ENCODE peak calls at places on chromosomes 13 and 19, in seven cellular contexts. Z is fibroblast of mammary gland, K is NB4, T is left lung, D is uterus, N is ovary, P is GM10248. G is an unnamed sample.

GRCh38 chr13:22173605-22174004 is 502.7 kb downstream of the FGF9 start:
- DNase-seq in T (no peak), N (no peak), D (no peak), K (no peak), Z (peak; percentile 49), P (no peak), G (no peak)

GRCh38 chr13:98947925-98948324 is 29.9 kb downstream of the DOCK9 start:
- DNase-seq in D (no peak), P (no peak), T (no peak), Z (no peak), K (no peak), N (no peak), G (no peak)

GRCh38 chr13:90105276-90105675 is 1242.2 kb upstream of the MIR17HG start:
- DNase-seq in T (no peak), Z (peak; percentile 25), D (no peak), K (no peak), N (no peak), P (no peak), G (no peak)

GRCh38 chr13:83557845-83558244 is 324.4 kb downstream of the SLITRK1 start:
- DNase-seq in K (no peak), N (no peak), Z (no peak), D (no peak), P (no peak), T (no peak), G (no peak)

GRCh38 chr19:15154002-15154612 is 46.7 kb downstream of the NOTCH3 start:
- DNase-seq in T (no peak), K (peak; percentile 68), Z (peak; percentile 61), N (no peak), P (no peak), D (no peak), G (peak; percentile 33)

GRCh38 chr19:40005670-40006272 is 8.9 kb downstream of the ZNF546 start:
- DNase-seq in N (no peak), D (no peak), T (no peak), Z (no peak), K (no peak), P (no peak), G (no peak)

GRCh38 chr19:4130635-4131438 is 6.9 kb upstream of the MAP2K2 start:
- DNase-seq in Z (peak; percentile 84), D (no peak), P (no peak), K (no peak), T (no peak), N (no peak), G (no peak)

GRCh38 chr19:41872384-41872774 is 4.7 kb upstream of the CD79A start:
- DNase-seq in D (no peak), P (no peak), Z (peak; percentile 25), N (no peak), T (no peak), K (no peak), G (no peak)

GRCh38 chr13:103403148-103403740 is 337.0 kb upstream of the SLC10A2 start:
- DNase-seq in Z (no peak), T (no peak), K (no peak), D (no peak), P (no peak), N (no peak), G (no peak)

GRCh38 chr19:58311345-58311744 is 6.2 kb downstream of the ERVK3-1 start:
- DNase-seq in Z (no peak), P (no peak), N (no peak), T (no peak), D (no peak), K (no peak), G (no peak)

GRCh38 chr19:13951799-13952153 is 533 bp upstream of the DCAF15 start:
- DNase-seq in T (no peak), N (no peak), Z (no peak), K (no peak), P (no peak), D (no peak), G (no peak)

GRCh38 chr19:14127929-14128509 is 8.4 kb downstream of the ASF1B start:
- DNase-seq in D (no peak), P (peak; percentile 16), T (no peak), N (no peak), Z (no peak), K (no peak), G (no peak)

GRCh38 chr13:110365876-110366275 is 58.8 kb downstream of the COL4A2 start:
- DNase-seq in K (no peak), N (no peak), Z (no peak), T (no peak), P (no peak), D (no peak), G (no peak)

GRCh38 chr13:97125810-97126738 is 96.1 kb upstream of the MBNL2 start:
- DNase-seq in Z (peak; percentile 75), D (peak; percentile 76), N (no peak), K (peak; percentile 87), P (peak; percentile 63), T (peak; percentile 57), G (peak; percentile 69)

GRCh38 chr13:79637086-79637763 is 156.3 kb downstream of the NDFIP2 start:
- DNase-seq in Z (no peak), K (no peak), T (no peak), P (no peak), D (no peak), N (peak; percentile 48), G (no peak)

GRCh38 chr19:50677636-50678035 is 28.4 kb downstream of the C19orf81 start:
- DNase-seq in K (no peak), N (no peak), Z (no peak), T (no peak), D (no peak), P (no peak), G (no peak)

GRCh38 chr19:46388311-46389095 is 24.9 kb downstream of the CCDC8 start:
- DNase-seq in P (no peak), D (no peak), K (no peak), Z (no peak), T (no peak), N (no peak), G (no peak)

GRCh38 chr13:30222253-30222652 is 85.1 kb downstream of the KATNAL1 start:
- DNase-seq in Z (peak; percentile 28), T (no peak), N (no peak), K (no peak), D (no peak), P (no peak), G (no peak)

GRCh38 chr13:21365574-21365973 is 93.5 kb downstream of the ZDHHC20 start:
- DNase-seq in D (no peak), K (no peak), N (no peak), T (no peak), Z (no peak), P (no peak), G (no peak)

GRCh38 chr13:31880849-31881494 is 141.6 kb downstream of the RXFP2 start:
- DNase-seq in N (no peak), P (no peak), K (no peak), T (no peak), D (no peak), Z (peak; percentile 55), G (no peak)

DNA sequence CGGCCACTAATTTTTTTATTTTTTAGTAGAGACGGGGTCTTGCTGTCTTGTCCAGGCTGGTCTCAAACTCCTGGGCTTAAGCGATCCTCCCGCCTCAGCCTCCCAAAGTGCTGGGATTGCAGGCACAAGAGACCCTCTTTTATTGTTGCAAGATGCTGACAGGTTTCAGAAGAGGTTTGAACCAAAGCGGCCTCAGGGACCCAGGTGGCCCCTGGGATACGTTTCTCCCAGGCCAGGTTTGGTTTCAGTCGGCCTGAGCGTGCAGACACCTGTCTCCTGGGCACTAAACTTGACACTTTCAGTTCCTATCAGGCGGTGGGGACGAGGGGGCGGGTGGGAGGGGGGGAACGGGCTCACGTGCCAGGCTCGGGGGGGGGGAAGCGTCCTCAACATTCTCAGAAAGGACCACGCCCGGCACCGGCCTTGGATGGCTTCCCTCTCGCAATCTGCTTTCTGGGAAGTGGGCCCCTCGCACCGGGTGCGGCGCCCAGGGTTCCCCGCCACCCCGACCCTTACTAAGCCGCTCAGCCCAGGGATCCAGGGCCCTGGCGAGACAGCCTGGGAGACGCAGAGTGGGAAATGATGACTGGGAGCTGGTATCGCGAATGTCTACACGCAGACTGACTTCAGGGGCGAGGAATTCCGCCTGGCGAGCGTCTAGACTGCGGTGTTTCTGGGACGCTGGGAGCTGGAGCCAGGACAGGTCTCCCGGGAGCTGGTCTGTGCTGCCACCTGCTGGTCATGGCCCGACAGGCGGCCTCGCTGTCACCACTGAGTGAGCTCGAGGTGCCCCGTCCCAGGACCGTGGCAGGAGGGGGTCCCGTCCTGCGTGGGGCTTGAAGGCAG is 91.6 kb downstream of the GNG7 start:
- DNase-seq in D (peak; percentile 92), Z (peak; percentile 91), P (peak; percentile 72), N (peak; percentile 91), T (peak; percentile 94), K (peak; percentile 69), G (peak; percentile 64)
- TF ChIP-seq CTCF in D (peak; percentile 97), Z (peak; percentile 84), P (peak; percentile 99), N (peak; percentile 97), T (peak; percentile 95), K (peak; percentile 63), G (peak; percentile 95)

DNA sequence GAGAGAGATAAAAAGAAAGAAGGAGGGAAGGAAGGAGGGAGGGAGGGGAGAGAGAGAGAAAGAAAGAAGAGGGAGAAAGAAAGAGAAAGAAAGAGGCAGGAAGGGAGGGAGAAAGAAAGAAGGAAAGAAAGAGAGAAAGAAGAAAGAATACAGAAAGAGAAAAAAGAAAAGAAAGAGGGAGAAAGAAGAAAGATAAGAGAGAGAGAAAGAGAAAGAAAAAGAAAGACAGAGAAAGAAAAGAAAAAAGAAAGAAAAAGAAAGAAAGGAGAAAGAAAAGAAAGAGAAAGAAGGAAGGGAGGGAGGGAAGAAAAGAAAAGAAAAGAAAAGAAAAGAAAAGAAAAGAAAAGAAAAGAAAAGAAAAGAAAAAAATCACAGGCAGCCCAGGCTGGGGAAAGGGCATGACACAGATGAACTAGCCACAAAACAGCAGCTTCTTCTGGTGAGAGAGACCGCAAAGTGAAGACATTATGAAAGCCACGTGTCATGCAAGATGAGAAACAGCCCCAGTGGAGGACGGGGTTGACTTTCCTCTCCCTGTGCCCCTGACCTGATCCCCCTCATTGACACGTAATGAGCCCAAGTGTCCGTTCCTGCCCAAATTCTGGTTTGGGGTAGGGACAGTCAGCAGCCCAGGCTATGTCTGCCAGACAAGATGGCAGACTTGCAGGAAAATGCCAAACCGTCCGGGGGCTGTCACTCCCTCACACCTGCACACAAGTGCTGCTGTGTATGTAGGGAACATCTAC is 102.1 kb downstream of the INSR start:
- DNase-seq in P (peak; percentile 52), N (no peak), T (no peak), Z (peak; percentile 45), K (peak; percentile 81), D (no peak), G (peak; percentile 65)
- TF ChIP-seq CTCF in P (no peak), N (no peak), T (no peak), Z (no peak), K (no peak), D (no peak), G (no peak)

GRCh38 chr19:12766051-12766521 is 9.3 kb downstream of the HOOK2 start:
- DNase-seq in P (peak; percentile 83), N (peak; percentile 69), T (peak; percentile 83), K (peak; percentile 80), D (peak; percentile 84), Z (peak; percentile 71), G (peak; percentile 87)
- TF ChIP-seq CTCF in P (peak; percentile 97), N (peak; percentile 95), T (peak; percentile 59), K (peak; percentile 40), D (peak; percentile 95), Z (peak; percentile 59), G (peak; percentile 94)

DNA sequence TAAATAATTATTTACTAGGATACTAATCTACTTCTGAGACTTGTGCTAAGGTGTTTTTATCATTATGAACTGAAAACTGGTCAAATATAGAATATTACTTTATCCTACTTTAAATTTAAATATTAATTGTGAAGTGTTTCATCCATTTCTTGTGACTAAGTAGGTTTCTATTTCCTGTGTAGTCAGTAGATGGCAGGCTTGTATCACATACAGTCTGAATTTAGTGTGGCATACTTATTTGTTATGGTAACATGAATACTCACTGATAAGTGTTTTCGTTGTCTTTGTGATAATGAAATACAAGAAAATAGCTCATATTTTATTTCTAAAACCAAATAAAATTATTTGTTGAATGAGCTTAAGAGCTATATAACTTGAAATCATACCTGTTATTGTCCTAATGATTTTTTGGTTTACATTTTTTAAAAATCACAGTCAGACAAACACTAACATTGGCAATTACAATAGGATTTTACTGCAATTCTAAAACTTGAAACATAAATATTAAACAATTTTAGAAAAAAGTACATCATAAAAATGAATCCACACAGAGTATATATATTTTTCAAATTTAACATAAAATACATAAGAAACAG is 904.6 kb upstream of the PCDH20 start:
- DNase-seq in K (peak; percentile 63), N (no peak), Z (peak; percentile 49), D (no peak), T (no peak), P (peak; percentile 23), G (peak; percentile 20)
- TF ChIP-seq CTCF in K (peak; percentile 25), N (no peak), Z (peak; percentile 49), D (no peak), T (peak; percentile 25), P (peak; percentile 50), G (peak; percentile 32)